ENCODE peak calls at places on chromosomes 12 and 14, in four cellular contexts. H is fibroblast of pulmonary artery, L is fibroblast of lung, N is endodermal cell. V is an unnamed sample.

GRCh38 chr12:48787791-48788521 is 933 bp downstream of the ADCY6 start:
- DNase-seq in N (no peak), H (no peak), L (no peak), V (peak)

GRCh38 chr12:45707241-45707857 is 22.2 kb upstream of the ARID2 start:
- DNase-seq in L (no peak), N (no peak), H (no peak), V (no peak)

GRCh38 chr12:126704609-126705008 is 1562.4 kb upstream of the TMEM132C start:
- DNase-seq in L (no peak), N (peak), H (peak), V (no peak)

GRCh38 chr14:34075826-34076225 is 125.0 kb upstream of the EGLN3 start:
- DNase-seq in L (no peak), H (no peak), N (no peak), V (no peak)

GRCh38 chr14:70789361-70789760 is 20.0 kb downstream of the MAP3K9 start:
- DNase-seq in L (peak), H (peak), N (no peak), V (peak)

GRCh38 chr12:128795530-128796361 is 28.0 kb downstream of the SLC15A4 start:
- DNase-seq in L (no peak), N (no peak), H (no peak), V (no peak)

GRCh38 chr14:94582199-94582750 is 1.0 kb downstream of the SERPINA5 start:
- DNase-seq in L (no peak), N (no peak), H (no peak), V (no peak)

GRCh38 chr14:61417890-61418455 is 96.6 kb downstream of the PRKCH start:
- DNase-seq in L (no peak), N (no peak), H (no peak), V (no peak)

GRCh38 chr12:75759842-75760260 is 248.4 kb upstream of the KRR1 start:
- DNase-seq in L (peak), H (peak), N (no peak), V (peak)

GRCh38 chr14:101575581-101575980 is 14.3 kb downstream of the DIO3 start:
- DNase-seq in L (no peak), N (peak), H (no peak), V (no peak)

GRCh38 chr14:102944448-102945330 is 22.2 kb downstream of the AMN start:
- DNase-seq in H (no peak), N (no peak), L (no peak), V (no peak)

GRCh38 chr12:121590476-121591143 is 9.8 kb upstream of the KDM2B start:
- DNase-seq in L (peak), H (peak), N (no peak), V (peak)

GRCh38 chr12:50753232-50753769 is 10.6 kb upstream of the ATF1 start:
- DNase-seq in N (no peak), L (no peak), H (no peak), V (no peak)

GRCh38 chr12:124388679-124389536 is 94.0 kb downstream of the RFLNA start:
- DNase-seq in N (peak), L (peak), H (peak), V (peak)
- H3K4me3 ChIP-seq in N (no peak), L (peak), H (peak), V (peak)

DNA sequence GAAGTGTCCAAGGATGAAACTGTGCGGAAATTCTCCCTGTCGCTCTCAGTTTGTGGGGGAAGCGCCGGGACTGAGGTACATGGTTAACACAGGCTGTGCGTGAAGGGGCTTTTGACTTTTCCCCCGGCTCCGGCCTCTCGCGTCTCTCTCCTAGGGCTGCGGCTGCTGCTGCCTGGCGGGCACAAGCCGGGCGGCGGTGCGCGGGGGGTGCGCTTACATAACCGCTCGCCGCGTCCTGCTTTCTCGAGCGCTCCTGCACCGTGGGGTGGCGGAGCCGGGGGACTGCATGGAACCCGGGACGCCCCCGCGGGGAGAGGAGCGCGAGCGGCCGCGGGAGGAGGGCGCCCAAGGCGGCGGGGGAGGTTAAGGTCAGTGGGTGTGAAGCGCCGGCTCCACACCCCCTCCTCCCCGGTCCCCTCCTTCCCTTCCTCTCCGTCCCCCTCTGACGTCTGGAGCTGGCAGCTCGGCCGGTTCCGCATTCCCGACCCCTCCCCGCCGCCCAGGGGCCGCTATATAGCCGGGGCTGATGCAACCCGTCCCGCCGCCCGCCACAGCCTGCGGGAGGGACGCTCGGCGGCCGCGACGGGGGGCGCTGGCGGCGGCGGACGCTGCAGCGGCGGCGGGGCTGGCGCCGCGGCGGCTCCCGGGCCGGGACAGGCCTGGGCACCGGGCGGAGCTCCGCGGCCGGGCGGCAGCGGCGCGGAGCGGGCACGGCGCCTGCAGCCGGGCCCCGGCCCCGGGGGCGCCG is at the start of gene JDP2:
- DNase-seq in H (peak), N (peak), L (peak), V (peak)
- TF ChIP-seq CTCF in H (no peak), N (peak), L (no peak), V (no peak)

GRCh38 chr12:106429636-106430035 is 72.1 kb downstream of the POLR3B start:
- DNase-seq in N (no peak), L (no peak), H (peak), V (no peak)

GRCh38 chr12:106431839-106432411 is 74.4 kb downstream of the POLR3B start:
- DNase-seq in N (no peak), H (no peak), L (peak), V (no peak)

GRCh38 chr12:106433055-106433454 is 75.5 kb downstream of the POLR3B start:
- DNase-seq in L (no peak), H (no peak), N (no peak), V (no peak)

GRCh38 chr12:106436183-106436582 is 78.6 kb downstream of the POLR3B start:
- DNase-seq in N (no peak), H (peak), L (no peak), V (no peak)

DNA sequence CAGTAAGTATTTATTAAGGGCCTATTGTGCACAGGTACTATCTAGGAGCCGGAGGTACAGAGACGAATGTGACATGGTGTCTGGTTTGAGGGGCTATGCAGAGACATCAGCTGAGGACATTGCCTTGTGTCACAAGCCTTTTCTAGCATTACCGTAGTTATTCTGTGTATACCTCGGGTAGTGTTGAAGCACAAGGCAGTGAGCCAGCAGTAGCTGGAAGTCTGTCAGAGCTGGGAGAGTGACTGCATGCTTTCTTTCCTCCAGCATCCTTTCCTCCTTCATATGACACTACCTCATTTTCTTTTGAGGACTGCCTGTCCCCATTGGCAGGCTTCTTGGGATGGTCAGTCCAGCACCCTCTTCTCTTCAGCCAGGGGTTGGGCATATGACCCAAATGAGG is 77.0 kb downstream of the POLR3B start:
- DNase-seq in H (no peak), N (no peak), L (no peak), V (no peak)
- H3K4me3 ChIP-seq in H (no peak), N (no peak), L (no peak), V (no peak)

GRCh38 chr12:26767116-26767515 is 65.9 kb downstream of the ITPR2 start:
- DNase-seq in H (no peak), N (peak), L (no peak), V (no peak)
- TF ChIP-seq CTCF in H (no peak), N (peak), L (no peak), V (no peak)

DNA sequence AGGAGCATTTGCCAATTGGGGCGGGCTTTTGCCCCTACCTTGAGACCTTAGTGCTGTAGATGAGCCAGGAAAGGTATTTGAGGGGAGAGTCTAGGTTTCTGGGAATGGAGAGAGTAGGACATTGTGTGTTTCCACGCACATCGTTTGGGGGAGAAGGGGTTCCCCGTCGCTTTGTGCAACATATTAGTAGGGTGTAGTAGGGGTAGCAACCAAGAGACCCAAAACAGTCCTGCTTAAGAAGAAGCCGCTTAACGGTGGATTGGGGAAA is 696 bp upstream of the PTGES3 start:
- DNase-seq in L (no peak), H (no peak), N (no peak), V (no peak)
- H3K4me3 ChIP-seq in L (peak), H (peak), N (peak), V (peak)

DNA sequence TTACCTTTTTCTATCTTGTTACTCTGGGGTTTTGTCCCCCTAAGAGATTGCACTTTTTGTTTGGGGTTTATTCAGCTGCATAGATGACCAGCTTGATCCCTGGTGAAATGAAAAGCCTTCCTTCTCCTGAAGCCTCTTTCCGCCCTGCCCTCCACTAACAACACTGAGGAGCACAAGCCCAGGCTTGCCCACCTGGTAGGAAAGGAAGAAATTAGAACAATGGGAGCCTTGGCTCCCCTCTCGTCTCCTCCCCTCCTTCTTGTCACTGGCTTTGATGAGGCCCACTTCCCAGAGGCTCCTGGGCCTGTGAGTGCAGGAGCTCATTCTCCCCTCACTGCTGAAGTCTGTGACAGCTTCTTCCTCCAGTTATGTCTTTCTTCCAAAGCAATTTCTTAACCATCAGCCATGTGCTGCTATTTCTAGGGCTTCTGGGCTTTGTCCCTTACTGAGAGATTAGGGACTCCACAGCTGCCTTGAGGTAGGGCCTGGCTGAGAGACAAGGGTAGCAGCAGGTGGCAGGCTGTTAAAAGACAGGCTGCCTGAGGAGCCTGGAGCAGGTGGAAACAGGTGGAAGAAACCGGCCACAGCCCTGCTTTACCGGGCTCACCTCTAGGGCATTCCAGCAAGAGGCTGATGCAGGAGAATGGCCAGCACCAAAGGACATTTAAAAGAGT is 53.7 kb upstream of the SRSF5 start:
- DNase-seq in H (no peak), N (peak), L (no peak), V (no peak)
- TF ChIP-seq CTCF in H (no peak), N (peak), L (no peak), V (no peak)

GRCh38 chr12:4959381-4959780 is 49.7 kb downstream of the KCNA1 start:
- DNase-seq in N (no peak), H (no peak), L (no peak), V (no peak)

GRCh38 chr12:4958697-4959375 is 49.1 kb downstream of the KCNA1 start:
- DNase-seq in N (no peak), L (no peak), H (no peak), V (no peak)

GRCh38 chr12:4961311-4961710 is 51.6 kb downstream of the KCNA1 start:
- DNase-seq in L (no peak), N (no peak), H (no peak), V (no peak)

GRCh38 chr12:4960547-4960946 is 50.8 kb downstream of the KCNA1 start:
- DNase-seq in N (no peak), L (no peak), H (no peak), V (no peak)

DNA sequence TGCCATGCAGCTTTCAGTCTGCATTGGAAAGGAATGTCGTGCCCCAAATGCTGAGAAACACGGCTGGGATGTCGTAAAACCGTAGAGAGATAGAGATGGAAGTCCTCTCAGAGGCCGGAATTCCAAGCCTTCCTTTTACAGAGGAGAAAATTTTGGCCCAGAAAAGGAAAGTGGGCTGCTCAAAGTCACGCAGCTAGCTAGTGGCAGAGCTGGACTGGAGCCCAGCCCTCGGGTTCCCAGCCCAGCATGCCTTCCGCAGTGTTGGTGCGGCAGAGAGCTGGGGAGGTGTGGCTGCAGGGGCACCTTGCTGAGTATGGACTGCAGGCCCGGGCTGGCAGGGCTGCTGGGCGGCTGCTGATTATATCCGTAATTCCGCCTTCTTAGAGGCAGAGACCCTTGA is 50.3 kb downstream of the KCNA1 start:
- DNase-seq in H (no peak), L (no peak), N (peak), V (no peak)
- H3K4me3 ChIP-seq in H (no peak), L (no peak), N (no peak), V (no peak)

GRCh38 chr12:89357297-89357730 is 5.0 kb upstream of the DUSP6 start:
- DNase-seq in N (peak), L (no peak), H (no peak), V (no peak)
- TF ChIP-seq CTCF in N (no peak), L (no peak), H (no peak), V (no peak)

GRCh38 chr14:41604793-41605534 is 1.7 kb upstream of the LRFN5 start:
- DNase-seq in H (peak), N (peak), L (peak), V (peak)
- H3K4me3 ChIP-seq in H (peak), N (peak), L (peak), V (peak)

GRCh38 chr14:90900712-90901111 is 84.5 kb upstream of the TTC7B start:
- DNase-seq in H (peak), L (peak), N (no peak), V (peak)
- TF ChIP-seq CTCF in H (peak), L (no peak), N (peak), V (peak)